ENCODE peak calls at places on chromosomes 3 and 15, in nine cellular contexts. One of them, this sample, is unnamed.

GRCh38 chr3:30693470-30694120 is 87.2 kb downstream of the TGFBR2 start:
- DNase-seq in GM06990: peak; percentile 12
- DNase-seq in mesothelial cell of epicardium: no peak
- DNase-seq in cardiac muscle cell: peak; percentile 83
- DNase-seq in activated CD8-positive, alpha-beta T cell treated with anti-CD3 and anti-CD28 coated beads for 36 hours: peak; percentile 55
- DNase-seq in heart right ventricle: no peak
- DNase-seq in CD4-positive, alpha-beta T cell: no peak
- DNase-seq in RWPE2: no peak
- DNase-seq in progenitor cell of endocrine pancreas: peak; percentile 15
- DNase-seq in this sample: no peak

GRCh38 chr3:49563040-49563578 is 8.8 kb downstream of the BSN start:
- DNase-seq in heart right ventricle: no peak
- DNase-seq in GM06990: no peak
- DNase-seq in cardiac muscle cell: no peak
- DNase-seq in RWPE2: no peak
- DNase-seq in activated CD8-positive, alpha-beta T cell treated with anti-CD3 and anti-CD28 coated beads for 36 hours: no peak
- DNase-seq in mesothelial cell of epicardium: no peak
- DNase-seq in CD4-positive, alpha-beta T cell: no peak
- DNase-seq in progenitor cell of endocrine pancreas: no peak
- DNase-seq in this sample: no peak

GRCh38 chr15:38304486-38304885 is 51.9 kb downstream of the SPRED1 start:
- DNase-seq in CD4-positive, alpha-beta T cell: no peak
- DNase-seq in RWPE2: no peak
- DNase-seq in activated CD8-positive, alpha-beta T cell treated with anti-CD3 and anti-CD28 coated beads for 36 hours: no peak
- DNase-seq in mesothelial cell of epicardium: no peak
- DNase-seq in GM06990: no peak
- DNase-seq in cardiac muscle cell: no peak
- DNase-seq in heart right ventricle: no peak
- DNase-seq in progenitor cell of endocrine pancreas: no peak
- DNase-seq in this sample: no peak

GRCh38 chr3:105367063-105367405 is 325 bp downstream of the ALCAM start:
- DNase-seq in RWPE2: no peak
- DNase-seq in GM06990: peak; percentile 70
- DNase-seq in cardiac muscle cell: peak; percentile 34
- DNase-seq in progenitor cell of endocrine pancreas: no peak
- DNase-seq in heart right ventricle: peak; percentile 14
- DNase-seq in CD4-positive, alpha-beta T cell: no peak
- DNase-seq in activated CD8-positive, alpha-beta T cell treated with anti-CD3 and anti-CD28 coated beads for 36 hours: peak; percentile 59
- DNase-seq in mesothelial cell of epicardium: peak; percentile 61
- DNase-seq in this sample: no peak

GRCh38 chr3:194203482-194204035 is 67.6 kb downstream of the HES1 start:
- DNase-seq in mesothelial cell of epicardium: no peak
- DNase-seq in RWPE2: no peak
- DNase-seq in CD4-positive, alpha-beta T cell: peak; percentile 13
- DNase-seq in activated CD8-positive, alpha-beta T cell treated with anti-CD3 and anti-CD28 coated beads for 36 hours: peak; percentile 60
- DNase-seq in cardiac muscle cell: no peak
- DNase-seq in GM06990: peak; percentile 56
- DNase-seq in progenitor cell of endocrine pancreas: no peak
- DNase-seq in heart right ventricle: no peak
- DNase-seq in this sample: no peak

GRCh38 chr15:30990036-30990435 is 1.4 kb downstream of the MTMR10 start:
- DNase-seq in CD4-positive, alpha-beta T cell: no peak
- DNase-seq in mesothelial cell of epicardium: no peak
- DNase-seq in heart right ventricle: no peak
- DNase-seq in activated CD8-positive, alpha-beta T cell treated with anti-CD3 and anti-CD28 coated beads for 36 hours: peak; percentile 24
- DNase-seq in cardiac muscle cell: no peak
- DNase-seq in RWPE2: no peak
- DNase-seq in progenitor cell of endocrine pancreas: no peak
- DNase-seq in GM06990: no peak
- DNase-seq in this sample: no peak

GRCh38 chr15:76341366-76342045 is 4.9 kb downstream of the ISL2 start:
- DNase-seq in heart right ventricle: peak; percentile 21
- DNase-seq in mesothelial cell of epicardium: peak; percentile 47
- DNase-seq in progenitor cell of endocrine pancreas: no peak
- DNase-seq in cardiac muscle cell: peak; percentile 23
- DNase-seq in GM06990: no peak
- DNase-seq in CD4-positive, alpha-beta T cell: no peak
- DNase-seq in RWPE2: peak; percentile 79
- DNase-seq in activated CD8-positive, alpha-beta T cell treated with anti-CD3 and anti-CD28 coated beads for 36 hours: no peak
- DNase-seq in this sample: peak; percentile 55

GRCh38 chr3:95134693-95135375 is 1072.0 kb downstream of the NSUN3 start:
- DNase-seq in mesothelial cell of epicardium: no peak
- DNase-seq in heart right ventricle: no peak
- DNase-seq in activated CD8-positive, alpha-beta T cell treated with anti-CD3 and anti-CD28 coated beads for 36 hours: no peak
- DNase-seq in CD4-positive, alpha-beta T cell: no peak
- DNase-seq in progenitor cell of endocrine pancreas: no peak
- DNase-seq in GM06990: no peak
- DNase-seq in RWPE2: no peak
- DNase-seq in cardiac muscle cell: no peak
- DNase-seq in this sample: no peak

GRCh38 chr3:157531771-157532170 is 28.6 kb upstream of the VEPH1 start:
- DNase-seq in mesothelial cell of epicardium: no peak
- DNase-seq in CD4-positive, alpha-beta T cell: no peak
- DNase-seq in RWPE2: no peak
- DNase-seq in activated CD8-positive, alpha-beta T cell treated with anti-CD3 and anti-CD28 coated beads for 36 hours: no peak
- DNase-seq in progenitor cell of endocrine pancreas: no peak
- DNase-seq in heart right ventricle: no peak
- DNase-seq in GM06990: no peak
- DNase-seq in cardiac muscle cell: no peak
- DNase-seq in this sample: no peak

GRCh38 chr15:70722266-70723123 is 40.9 kb downstream of the UACA start:
- DNase-seq in CD4-positive, alpha-beta T cell: no peak
- DNase-seq in heart right ventricle: no peak
- DNase-seq in GM06990: no peak
- DNase-seq in cardiac muscle cell: peak; percentile 61
- DNase-seq in progenitor cell of endocrine pancreas: no peak
- DNase-seq in RWPE2: no peak
- DNase-seq in mesothelial cell of epicardium: no peak
- DNase-seq in activated CD8-positive, alpha-beta T cell treated with anti-CD3 and anti-CD28 coated beads for 36 hours: no peak
- DNase-seq in this sample: peak; percentile 22

GRCh38 chr3:133977568-133977967 is 52.2 kb downstream of the SLCO2A1 start:
- DNase-seq in RWPE2: no peak
- DNase-seq in heart right ventricle: no peak
- DNase-seq in cardiac muscle cell: no peak
- DNase-seq in GM06990: no peak
- DNase-seq in mesothelial cell of epicardium: no peak
- DNase-seq in activated CD8-positive, alpha-beta T cell treated with anti-CD3 and anti-CD28 coated beads for 36 hours: no peak
- DNase-seq in progenitor cell of endocrine pancreas: no peak
- DNase-seq in CD4-positive, alpha-beta T cell: no peak
- DNase-seq in this sample: no peak

GRCh38 chr3:113136071-113136470 is 75.3 kb upstream of the BOC start:
- DNase-seq in progenitor cell of endocrine pancreas: no peak
- DNase-seq in RWPE2: no peak
- DNase-seq in activated CD8-positive, alpha-beta T cell treated with anti-CD3 and anti-CD28 coated beads for 36 hours: no peak
- DNase-seq in cardiac muscle cell: peak; percentile 21
- DNase-seq in mesothelial cell of epicardium: no peak
- DNase-seq in heart right ventricle: no peak
- DNase-seq in GM06990: no peak
- DNase-seq in CD4-positive, alpha-beta T cell: no peak
- DNase-seq in this sample: no peak

GRCh38 chr3:103787879-103788278 is 1353.1 kb downstream of the ZPLD1 start:
- DNase-seq in progenitor cell of endocrine pancreas: no peak
- DNase-seq in GM06990: no peak
- DNase-seq in heart right ventricle: no peak
- DNase-seq in RWPE2: no peak
- DNase-seq in cardiac muscle cell: no peak
- DNase-seq in mesothelial cell of epicardium: no peak
- DNase-seq in CD4-positive, alpha-beta T cell: no peak
- DNase-seq in activated CD8-positive, alpha-beta T cell treated with anti-CD3 and anti-CD28 coated beads for 36 hours: no peak
- DNase-seq in this sample: no peak

GRCh38 chr15:89361451-89362202 is 27.0 kb upstream of the POLG start:
- DNase-seq in CD4-positive, alpha-beta T cell: peak; percentile 30
- DNase-seq in RWPE2: no peak
- DNase-seq in GM06990: no peak
- DNase-seq in cardiac muscle cell: peak; percentile 92
- DNase-seq in heart right ventricle: peak; percentile 70
- DNase-seq in mesothelial cell of epicardium: peak; percentile 91
- DNase-seq in activated CD8-positive, alpha-beta T cell treated with anti-CD3 and anti-CD28 coated beads for 36 hours: peak; percentile 65
- DNase-seq in progenitor cell of endocrine pancreas: peak; percentile 81
- DNase-seq in this sample: no peak

GRCh38 chr15:66692391-66692790 is 9.6 kb upstream of the SMAD6 start:
- DNase-seq in cardiac muscle cell: no peak
- DNase-seq in mesothelial cell of epicardium: no peak
- DNase-seq in activated CD8-positive, alpha-beta T cell treated with anti-CD3 and anti-CD28 coated beads for 36 hours: no peak
- DNase-seq in RWPE2: no peak
- DNase-seq in heart right ventricle: no peak
- DNase-seq in progenitor cell of endocrine pancreas: no peak
- DNase-seq in CD4-positive, alpha-beta T cell: no peak
- DNase-seq in GM06990: no peak
- DNase-seq in this sample: no peak

GRCh38 chr3:57017481-57017880 is 43.0 kb upstream of the SPATA12 start:
- DNase-seq in mesothelial cell of epicardium: no peak
- DNase-seq in progenitor cell of endocrine pancreas: no peak
- DNase-seq in activated CD8-positive, alpha-beta T cell treated with anti-CD3 and anti-CD28 coated beads for 36 hours: no peak
- DNase-seq in heart right ventricle: no peak
- DNase-seq in RWPE2: no peak
- DNase-seq in cardiac muscle cell: no peak
- DNase-seq in CD4-positive, alpha-beta T cell: no peak
- DNase-seq in GM06990: no peak
- DNase-seq in this sample: no peak

GRCh38 chr3:64685800-64686445 is 1.9 kb downstream of the ADAMTS9 start:
- DNase-seq in GM06990: peak; percentile 15
- DNase-seq in RWPE2: peak; percentile 71
- DNase-seq in progenitor cell of endocrine pancreas: peak; percentile 82
- DNase-seq in CD4-positive, alpha-beta T cell: no peak
- DNase-seq in mesothelial cell of epicardium: peak; percentile 84
- DNase-seq in activated CD8-positive, alpha-beta T cell treated with anti-CD3 and anti-CD28 coated beads for 36 hours: no peak
- DNase-seq in heart right ventricle: peak; percentile 93
- DNase-seq in cardiac muscle cell: peak; percentile 92
- DNase-seq in this sample: no peak

GRCh38 chr15:29322407-29322806 is 52.8 kb upstream of the NSMCE3 start:
- DNase-seq in heart right ventricle: no peak
- DNase-seq in mesothelial cell of epicardium: no peak
- DNase-seq in CD4-positive, alpha-beta T cell: no peak
- DNase-seq in GM06990: no peak
- DNase-seq in cardiac muscle cell: peak; percentile 56
- DNase-seq in progenitor cell of endocrine pancreas: no peak
- DNase-seq in activated CD8-positive, alpha-beta T cell treated with anti-CD3 and anti-CD28 coated beads for 36 hours: no peak
- DNase-seq in RWPE2: no peak
- DNase-seq in this sample: no peak

GRCh38 chr3:133941390-133941789 is 45.7 kb upstream of the RAB6B start:
- DNase-seq in progenitor cell of endocrine pancreas: no peak
- DNase-seq in mesothelial cell of epicardium: no peak
- DNase-seq in GM06990: no peak
- DNase-seq in CD4-positive, alpha-beta T cell: no peak
- DNase-seq in heart right ventricle: no peak
- DNase-seq in activated CD8-positive, alpha-beta T cell treated with anti-CD3 and anti-CD28 coated beads for 36 hours: no peak
- DNase-seq in cardiac muscle cell: peak; percentile 39
- DNase-seq in RWPE2: no peak
- DNase-seq in this sample: no peak

GRCh38 chr3:52394751-52395502 is 50.0 kb downstream of the SEMA3G start:
- DNase-seq in RWPE2: peak; percentile 48
- DNase-seq in mesothelial cell of epicardium: no peak
- DNase-seq in heart right ventricle: no peak
- DNase-seq in CD4-positive, alpha-beta T cell: no peak
- DNase-seq in cardiac muscle cell: no peak
- DNase-seq in progenitor cell of endocrine pancreas: no peak
- DNase-seq in activated CD8-positive, alpha-beta T cell treated with anti-CD3 and anti-CD28 coated beads for 36 hours: no peak
- DNase-seq in GM06990: no peak
- DNase-seq in this sample: no peak

GRCh38 chr15:72272213-72272996 is at the start of gene PARP6:
- DNase-seq in activated CD8-positive, alpha-beta T cell treated with anti-CD3 and anti-CD28 coated beads for 36 hours: peak; percentile 98
- DNase-seq in CD4-positive, alpha-beta T cell: peak; percentile 99
- DNase-seq in cardiac muscle cell: peak; percentile 98
- DNase-seq in progenitor cell of endocrine pancreas: peak; percentile 93
- DNase-seq in RWPE2: peak; percentile 100
- DNase-seq in GM06990: peak; percentile 100
- DNase-seq in heart right ventricle: peak; percentile 99
- DNase-seq in mesothelial cell of epicardium: peak; percentile 98
- DNase-seq in this sample: peak; percentile 80
- TF ChIP-seq CTCF in activated CD8-positive, alpha-beta T cell treated with anti-CD3 and anti-CD28 coated beads for 36 hours: peak; percentile 56
- TF ChIP-seq CTCF in CD4-positive, alpha-beta T cell: peak; percentile 80
- TF ChIP-seq CTCF in cardiac muscle cell: peak; percentile 62
- TF ChIP-seq CTCF in progenitor cell of endocrine pancreas: peak; percentile 70
- TF ChIP-seq CTCF in RWPE2: peak; percentile 97
- TF ChIP-seq CTCF in GM06990: peak; percentile 71
- TF ChIP-seq CTCF in heart right ventricle: peak; percentile 88
- TF ChIP-seq CTCF in mesothelial cell of epicardium: no peak
- TF ChIP-seq CTCF in this sample: peak; percentile 71

GRCh38 chr15:98647774-98648653 is at the start of gene IGF1R:
- DNase-seq in heart right ventricle: peak; percentile 88
- DNase-seq in mesothelial cell of epicardium: peak; percentile 96
- DNase-seq in activated CD8-positive, alpha-beta T cell treated with anti-CD3 and anti-CD28 coated beads for 36 hours: peak; percentile 83
- DNase-seq in CD4-positive, alpha-beta T cell: peak; percentile 86
- DNase-seq in cardiac muscle cell: peak; percentile 92
- DNase-seq in GM06990: peak; percentile 89
- DNase-seq in progenitor cell of endocrine pancreas: peak; percentile 83
- DNase-seq in RWPE2: peak; percentile 89
- DNase-seq in this sample: peak; percentile 47
- TF ChIP-seq CTCF in heart right ventricle: peak; percentile 29
- TF ChIP-seq CTCF in mesothelial cell of epicardium: peak; percentile 41
- TF ChIP-seq CTCF in activated CD8-positive, alpha-beta T cell treated with anti-CD3 and anti-CD28 coated beads for 36 hours: no peak
- TF ChIP-seq CTCF in CD4-positive, alpha-beta T cell: peak; percentile 17
- TF ChIP-seq CTCF in cardiac muscle cell: peak; percentile 12
- TF ChIP-seq CTCF in GM06990: no peak
- TF ChIP-seq CTCF in progenitor cell of endocrine pancreas: no peak
- TF ChIP-seq CTCF in RWPE2: peak; percentile 88
- TF ChIP-seq CTCF in this sample: peak; percentile 2

DNA sequence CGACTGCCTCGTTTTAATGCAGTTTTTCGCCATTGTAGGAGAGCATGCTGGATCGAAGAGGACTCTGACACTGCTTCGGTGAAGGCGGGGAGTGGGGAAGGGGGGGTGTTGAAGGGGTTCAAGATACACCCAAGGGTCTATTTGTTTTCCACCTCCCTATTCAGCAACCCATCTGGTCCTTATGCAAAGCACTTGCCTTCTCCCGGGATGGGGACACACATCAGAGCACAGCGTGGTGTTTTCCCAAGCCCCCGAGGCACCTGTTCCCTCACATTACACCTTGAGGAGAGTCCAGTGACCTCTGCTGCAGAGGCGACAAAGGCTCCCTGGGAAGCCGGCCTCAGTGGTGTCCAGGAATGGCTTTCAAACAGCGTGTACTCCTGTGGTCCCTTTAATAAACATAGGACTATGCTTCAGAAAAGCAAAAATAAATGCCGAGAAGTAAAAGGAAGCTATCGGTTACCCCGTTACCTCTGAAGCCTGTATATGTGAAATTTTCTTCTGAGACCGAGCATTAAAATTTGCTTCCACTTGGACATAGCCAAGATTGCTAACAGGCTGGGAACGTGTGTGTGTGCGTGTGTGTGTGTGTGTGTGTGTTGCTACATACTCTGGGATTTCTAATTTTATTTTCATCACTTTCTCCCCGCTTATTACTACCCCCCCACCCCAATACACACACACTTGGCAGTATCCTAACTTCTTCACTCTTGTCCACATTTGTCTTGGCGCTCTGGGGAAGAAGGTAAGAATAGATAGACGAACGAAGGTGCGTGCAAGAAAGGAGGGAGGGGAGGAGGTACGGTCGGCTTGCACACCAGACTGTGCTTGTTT is 53.2 kb downstream of the CCDC54 start:
- DNase-seq in activated CD8-positive, alpha-beta T cell treated with anti-CD3 and anti-CD28 coated beads for 36 hours: peak; percentile 16
- DNase-seq in progenitor cell of endocrine pancreas: no peak
- DNase-seq in heart right ventricle: no peak
- DNase-seq in CD4-positive, alpha-beta T cell: no peak
- DNase-seq in GM06990: peak; percentile 10
- DNase-seq in mesothelial cell of epicardium: no peak
- DNase-seq in cardiac muscle cell: no peak
- DNase-seq in RWPE2: no peak
- DNase-seq in this sample: no peak
- TF ChIP-seq CTCF in activated CD8-positive, alpha-beta T cell treated with anti-CD3 and anti-CD28 coated beads for 36 hours: no peak
- TF ChIP-seq CTCF in progenitor cell of endocrine pancreas: no peak
- TF ChIP-seq CTCF in heart right ventricle: no peak
- TF ChIP-seq CTCF in CD4-positive, alpha-beta T cell: peak; percentile 29
- TF ChIP-seq CTCF in GM06990: no peak
- TF ChIP-seq CTCF in mesothelial cell of epicardium: peak; percentile 39
- TF ChIP-seq CTCF in cardiac muscle cell: no peak
- TF ChIP-seq CTCF in RWPE2: peak; percentile 52
- TF ChIP-seq CTCF in this sample: no peak

GRCh38 chr3:190458040-190458439 is 8.3 kb upstream of the TMEM207 start:
- DNase-seq in mesothelial cell of epicardium: no peak
- DNase-seq in activated CD8-positive, alpha-beta T cell treated with anti-CD3 and anti-CD28 coated beads for 36 hours: no peak
- DNase-seq in progenitor cell of endocrine pancreas: no peak
- DNase-seq in CD4-positive, alpha-beta T cell: no peak
- DNase-seq in heart right ventricle: no peak
- DNase-seq in GM06990: no peak
- DNase-seq in RWPE2: no peak
- DNase-seq in cardiac muscle cell: peak; percentile 10
- DNase-seq in this sample: no peak
- TF ChIP-seq CTCF in mesothelial cell of epicardium: no peak
- TF ChIP-seq CTCF in activated CD8-positive, alpha-beta T cell treated with anti-CD3 and anti-CD28 coated beads for 36 hours: no peak
- TF ChIP-seq CTCF in progenitor cell of endocrine pancreas: no peak
- TF ChIP-seq CTCF in CD4-positive, alpha-beta T cell: no peak
- TF ChIP-seq CTCF in heart right ventricle: peak; percentile 14
- TF ChIP-seq CTCF in GM06990: no peak
- TF ChIP-seq CTCF in RWPE2: peak; percentile 17
- TF ChIP-seq CTCF in cardiac muscle cell: no peak
- TF ChIP-seq CTCF in this sample: no peak

This sample was measured in D721Med.